ENCODE peak calls at places on chromosomes 13 and 19, in four cellular contexts. X, Z, K and P are unnamed samples.

GRCh38 chr13:112343591-112343990 is 32.6 kb upstream of the SPACA7 start:
- DNase-seq in K (no peak), X (no peak), Z (no peak), P (no peak)

GRCh38 chr13:25192489-25192888 is 20.4 kb upstream of the AMER2 start:
- DNase-seq in K (no peak), X (no peak), Z (no peak), P (no peak)

GRCh38 chr19:2084993-2085720 is 11.0 kb downstream of the MOB3A start:
- DNase-seq in K (peak), X (no peak), Z (no peak), P (no peak)

GRCh38 chr13:105368781-105369180 is 1166.7 kb downstream of the EFNB2 start:
- DNase-seq in K (no peak), Z (no peak), X (no peak), P (no peak)

GRCh38 chr19:52691215-52691610 is 43.6 kb downstream of the ZNF611 start:
- DNase-seq in Z (no peak), K (no peak), X (no peak), P (peak)

GRCh38 chr13:27620377-27621115 is at the start of gene LNX2:
- DNase-seq in X (peak), K (peak), Z (peak), P (peak)

GRCh38 chr19:5823579-5824281 is 15.8 kb downstream of the FUT6 start:
- DNase-seq in X (no peak), K (no peak), Z (no peak), P (peak)

GRCh38 chr19:50224986-50225747 is 21.7 kb downstream of the MYH14 start:
- DNase-seq in X (no peak), K (no peak), Z (no peak), P (no peak)

GRCh38 chr13:21528616-21529015 is 69.5 kb upstream of the ZDHHC20 start:
- DNase-seq in Z (no peak), K (no peak), X (no peak), P (no peak)

GRCh38 chr19:33472696-33473624 is 48.6 kb downstream of the PEPD start:
- DNase-seq in X (no peak), K (no peak), Z (no peak), P (no peak)

GRCh38 chr13:48977973-48978372 is 2.3 kb downstream of the FNDC3A start:
- DNase-seq in K (no peak), Z (no peak), X (no peak), P (no peak)

GRCh38 chr19:34256835-34257558 is 2.6 kb downstream of the GARRE1 start:
- DNase-seq in Z (no peak), X (no peak), K (no peak), P (no peak)

GRCh38 chr13:112911285-112911701 is 57.7 kb upstream of the MCF2L start:
- DNase-seq in K (no peak), X (no peak), Z (no peak), P (no peak)

GRCh38 chr19:4361152-4362037 is 18.0 kb downstream of the MPND start:
- DNase-seq in Z (no peak), K (no peak), X (no peak), P (no peak)

GRCh38 chr19:3362217-3362907 is 4.0 kb upstream of the NFIC start:
- DNase-seq in Z (no peak), K (no peak), X (no peak), P (no peak)

GRCh38 chr19:367963-368623 is 23.5 kb upstream of the MIER2 start:
- DNase-seq in Z (no peak), K (no peak), X (no peak), P (no peak)

GRCh38 chr13:33089311-33089710 is 73.1 kb downstream of the KL start:
- DNase-seq in K (no peak), X (no peak), Z (no peak), P (no peak)

GRCh38 chr13:98626298-98626940 is 49.5 kb upstream of the STK24 start:
- DNase-seq in Z (no peak), K (no peak), X (no peak), P (no peak)

GRCh38 chr19:51698296-51698695 is 5.2 kb downstream of the SPACA6 start:
- DNase-seq in Z (no peak), K (no peak), X (no peak), P (no peak)

GRCh38 chr19:11247391-11247790 is 8.0 kb downstream of the ANGPTL8 start:
- DNase-seq in X (no peak), Z (no peak), K (no peak), P (no peak)

GRCh38 chr19:46984077-46985010 is 35.3 kb upstream of the NPAS1 start:
- DNase-seq in K (no peak), X (no peak), Z (peak), P (no peak)

GRCh38 chr19:15048885-15049541 is at the start of gene CASP14:
- DNase-seq in Z (no peak), K (no peak), X (no peak), P (no peak)

GRCh38 chr19:34963531-34964406 is at the start of gene ZNF792:
- DNase-seq in X (peak), Z (peak), K (no peak), P (peak)

GRCh38 chr19:51195616-51196015 is 29.3 kb upstream of the CD33 start:
- DNase-seq in K (no peak), Z (no peak), X (no peak), P (no peak)

GRCh38 chr13:73465629-73465974 is 406.8 kb downstream of the KLF5 start:
- DNase-seq in K (no peak), Z (no peak), X (no peak), P (no peak)

GRCh38 chr13:97600438-97601080 is 166.6 kb downstream of the RAP2A start:
- DNase-seq in X (no peak), Z (peak), K (no peak), P (no peak)

GRCh38 chr19:39677931-39678889 is 22.5 kb downstream of the LGALS16 start:
- DNase-seq in X (no peak), K (no peak), Z (peak), P (no peak)

GRCh38 chr13:25432686-25433085 is 60.9 kb downstream of the ATP8A2 start:
- DNase-seq in Z (no peak), K (no peak), X (no peak), P (no peak)

GRCh38 chr19:516884-517424 is 9.7 kb downstream of the TPGS1 start:
- DNase-seq in Z (no peak), K (no peak), X (no peak), P (peak)

GRCh38 chr13:83214452-83214851 is 667.8 kb downstream of the SLITRK1 start:
- DNase-seq in Z (no peak), K (no peak), X (no peak), P (no peak)

GRCh38 chr13:49676581-49677298 is 14.5 kb downstream of the EBPL start:
- DNase-seq in K (no peak), X (no peak), Z (no peak), P (no peak)

GRCh38 chr19:7874080-7874856 is at the start of gene PRR36:
- DNase-seq in X (no peak), Z (peak), K (no peak), P (peak)

GRCh38 chr19:18225702-18226468 is at the start of gene PDE4C:
- DNase-seq in K (no peak), Z (no peak), X (no peak), P (no peak)

GRCh38 chr13:30123575-30123974 is 183.8 kb downstream of the KATNAL1 start:
- DNase-seq in K (no peak), X (no peak), Z (no peak), P (no peak)

GRCh38 chr19:8826371-8826770 is 5.7 kb downstream of the ZNF558 start:
- DNase-seq in Z (no peak), X (no peak), K (no peak), P (no peak)

GRCh38 chr19:12787458-12787857 is 3.8 kb upstream of the JUNB start:
- DNase-seq in X (no peak), Z (no peak), K (no peak), P (no peak)

GRCh38 chr19:12788025-12788681 is 3.1 kb upstream of the JUNB start:
- DNase-seq in Z (no peak), X (no peak), K (no peak), P (no peak)

GRCh38 chr19:12786149-12786870 is 5.0 kb upstream of the JUNB start:
- DNase-seq in Z (no peak), X (no peak), K (no peak), P (no peak)

GRCh38 chr19:12785431-12786011 is 5.8 kb upstream of the JUNB start:
- DNase-seq in K (no peak), Z (no peak), X (no peak), P (no peak)

GRCh38 chr19:12786950-12787349 is 4.3 kb upstream of the JUNB start:
- DNase-seq in Z (no peak), X (no peak), K (no peak), P (no peak)
- TF ChIP-seq CBX5 in Z (no peak), X (no peak), K (no peak), P (no peak)

GRCh38 chr13:107322228-107322627 is 754.3 kb upstream of the ARGLU1 start:
- DNase-seq in K (no peak), Z (no peak), X (no peak), P (no peak)
- TF ChIP-seq SRF in K (no peak), Z (no peak), X (no peak), P (no peak)

DNA sequence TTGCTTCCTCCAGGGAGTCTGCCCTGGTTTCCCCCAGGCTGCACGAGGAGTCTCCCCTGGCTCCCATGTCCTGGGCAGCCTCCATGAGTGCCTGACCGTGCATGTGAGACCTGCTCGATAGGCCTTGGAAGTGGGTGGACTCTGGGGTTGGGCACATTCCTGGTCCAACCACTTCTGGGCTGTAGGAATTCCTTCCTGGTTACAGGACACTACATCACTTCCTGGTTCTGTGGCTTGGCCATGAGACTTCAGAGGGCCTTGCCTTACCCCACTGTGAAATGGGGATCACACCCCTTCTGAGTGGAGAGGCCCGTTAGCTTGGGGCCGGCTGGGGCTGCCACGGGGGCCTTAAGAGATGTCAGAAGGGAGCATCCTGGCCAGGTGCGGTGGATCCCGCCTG is 4.0 kb upstream of the ZNF628 start:
- DNase-seq in X (no peak), K (no peak), Z (peak), P (no peak)
- TF ChIP-seq CBX5 in X (no peak), K (no peak), Z (no peak), P (no peak)

DNA sequence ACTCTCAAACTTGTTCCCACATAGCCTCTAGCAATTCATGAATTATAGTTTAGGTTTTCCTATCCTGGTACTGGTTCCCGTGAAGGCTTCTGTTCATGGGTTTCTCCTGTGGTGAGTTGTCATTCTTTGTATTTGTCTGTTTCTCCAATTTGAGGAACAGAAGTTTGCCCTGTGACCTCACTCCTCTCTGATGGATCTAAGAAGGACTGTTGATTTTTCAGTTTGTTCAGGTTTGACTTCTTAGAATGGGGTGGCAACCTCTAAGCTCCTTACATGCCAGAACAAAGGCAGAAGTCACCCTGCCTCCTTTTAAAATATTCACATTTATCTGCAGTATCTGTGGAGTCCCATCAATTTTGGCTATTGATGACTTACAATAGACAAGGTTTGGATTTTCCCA is 354.0 kb downstream of the SPRY2 start:
- DNase-seq in X (no peak), Z (no peak), K (no peak), P (no peak)
- TF ChIP-seq SRF in X (no peak), Z (no peak), K (no peak), P (no peak)

DNA sequence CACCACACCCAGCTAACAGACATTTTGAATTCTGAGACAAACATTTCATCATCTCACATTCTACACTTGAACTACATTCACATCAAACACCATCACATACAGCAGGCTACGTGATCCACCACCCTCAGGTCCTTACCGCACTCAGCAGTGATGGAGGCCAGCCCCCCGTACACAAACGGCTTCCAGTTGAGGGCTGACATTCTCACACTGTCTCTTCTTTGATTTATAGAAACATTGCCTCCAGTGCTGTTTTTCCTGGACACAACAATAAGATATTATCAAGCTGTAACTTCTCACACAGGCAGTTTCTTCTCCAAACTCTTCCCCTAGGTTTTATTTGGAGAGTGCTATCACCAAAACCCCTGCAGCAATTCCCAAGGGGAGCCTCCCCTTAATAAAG is 6.9 kb downstream of the SLC25A30 start:
- DNase-seq in Z (no peak), X (no peak), K (no peak), P (no peak)
- TF ChIP-seq CBX5 in Z (no peak), X (no peak), K (no peak), P (no peak)